ENCODE peak calls at places on chromosomes 13 and 19, in six cellular contexts. B is H9; S is CD8-positive, alpha-beta T cell; X is PC-3; A is cardiac fibroblast; K is AG09319. I is an unnamed sample.

GRCh38 chr13:94139393-94139995 is 340.0 kb downstream of the DCT start:
- DNase-seq in S (no peak), A (no peak), B (no peak), X (no peak), K (no peak), I (no peak)

GRCh38 chr19:42553292-42554045 is 25.2 kb upstream of the CEACAM1 start:
- DNase-seq in A (peak), K (peak), X (peak), S (no peak), B (peak), I (no peak)

GRCh38 chr19:49469828-49470614 is 4.0 kb upstream of the FLT3LG start:
- DNase-seq in K (no peak), B (peak), X (no peak), A (no peak), S (peak), I (no peak)

GRCh38 chr13:79997244-79997643 is 343.7 kb downstream of the SPRY2 start:
- DNase-seq in S (no peak), A (no peak), K (no peak), B (no peak), X (no peak), I (no peak)

GRCh38 chr13:42039457-42039945 is 8.9 kb upstream of the DGKH start:
- DNase-seq in B (no peak), A (no peak), S (no peak), X (peak), K (no peak), I (no peak)

GRCh38 chr19:932647-933552 is 7.1 kb downstream of the ARID3A start:
- DNase-seq in S (no peak), X (no peak), B (peak), A (peak), K (peak), I (peak)

GRCh38 chr19:51142119-51142518 is at the start of gene SIGLEC7:
- DNase-seq in S (no peak), B (no peak), A (no peak), K (no peak), X (no peak), I (no peak)

GRCh38 chr19:47049307-47049700 is 880 bp upstream of the TMEM160 start:
- DNase-seq in S (no peak), A (peak), B (no peak), K (no peak), X (peak), I (no peak)

GRCh38 chr19:14515501-14516047 is 2.6 kb downstream of the DNAJB1 start:
- DNase-seq in K (no peak), X (no peak), A (no peak), B (no peak), S (no peak), I (no peak)

GRCh38 chr19:5337126-5337525 is 3.5 kb downstream of the PTPRS start:
- DNase-seq in A (no peak), X (no peak), S (no peak), K (no peak), B (no peak), I (no peak)
- TF ChIP-seq CTCF in A (no peak), X (no peak), S (no peak), K (no peak), B (no peak), I (no peak)

GRCh38 chr13:28138756-28139470 is 568 bp downstream of the PAN3 start:
- DNase-seq in B (peak), X (peak), S (peak), K (peak), A (peak), I (peak)
- TF ChIP-seq CTCF in B (no peak), X (no peak), S (no peak), K (no peak), A (no peak), I (peak)

GRCh38 chr19:3061214-3062161 is 807 bp downstream of the TLE5 start:
- DNase-seq in K (no peak), B (no peak), A (peak), S (peak), X (no peak), I (no peak)
- TF ChIP-seq CTCF in K (peak), B (peak), A (peak), S (peak), X (peak), I (peak)

GRCh38 chr19:3752492-3752891 is 9.0 kb downstream of the APBA3 start:
- DNase-seq in K (no peak), S (no peak), B (no peak), X (no peak), A (no peak), I (no peak)
- TF ChIP-seq CTCF in K (no peak), S (no peak), B (no peak), X (no peak), A (no peak), I (no peak)

DNA sequence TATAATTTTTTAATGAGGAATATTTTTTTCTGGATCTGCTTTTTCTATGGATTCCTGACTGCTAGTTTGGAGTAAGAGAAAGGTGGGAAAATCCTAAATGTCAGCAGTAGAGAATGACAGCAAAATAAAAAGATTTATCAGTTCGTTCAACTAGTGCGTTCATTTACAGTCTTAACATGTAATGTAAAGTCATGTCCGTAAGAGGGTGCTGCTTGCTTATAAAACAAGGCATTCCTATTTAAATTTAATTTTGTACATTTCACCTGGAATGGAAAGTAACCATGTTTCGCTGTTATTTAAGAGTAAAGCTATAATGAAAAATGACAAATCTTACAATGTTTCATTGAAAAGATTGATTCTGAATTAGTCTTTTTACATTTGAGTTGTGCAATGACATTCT is 76.6 kb downstream of the ZMYM2 start:
- DNase-seq in X (peak), K (no peak), A (peak), B (no peak), S (no peak), I (no peak)
- TF ChIP-seq CTCF in X (peak), K (no peak), A (peak), B (no peak), S (no peak), I (no peak)

DNA sequence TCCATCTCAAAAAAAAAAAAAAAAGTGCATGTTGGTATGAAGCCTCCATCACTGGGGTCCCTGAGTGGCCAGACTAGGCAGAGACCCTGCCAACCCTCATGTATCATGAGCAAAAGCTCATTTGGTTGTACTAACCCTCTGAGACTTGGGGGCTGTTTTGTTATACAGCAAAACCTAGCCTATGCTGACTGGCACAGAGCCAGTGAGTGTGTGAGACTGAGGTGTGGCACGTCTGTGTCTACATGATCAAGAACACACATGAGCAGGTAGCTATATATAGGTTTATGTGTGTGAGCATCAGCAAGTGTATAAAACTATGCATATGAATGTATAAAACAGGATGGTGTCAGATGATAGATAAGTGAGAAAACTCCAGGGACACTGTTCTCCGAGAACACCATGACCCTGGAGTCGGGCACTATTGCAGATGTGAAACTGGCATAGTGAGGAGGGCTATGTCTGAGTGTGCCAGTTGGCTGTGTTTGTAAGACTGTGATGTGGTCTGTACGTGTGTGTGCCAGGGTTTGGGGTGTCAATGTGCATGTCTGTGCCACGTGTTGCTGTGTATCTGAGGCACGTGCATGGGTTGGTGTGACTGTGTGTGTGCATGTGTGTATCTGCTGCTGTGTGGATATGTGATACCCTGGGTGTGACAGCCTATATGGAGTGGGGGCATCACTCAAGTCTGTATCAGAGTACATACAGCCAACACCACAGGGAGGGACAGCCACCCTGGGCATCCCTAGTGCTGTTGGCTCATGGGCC is 44.5 kb downstream of the OLFM2 start:
- DNase-seq in X (no peak), S (no peak), K (no peak), B (no peak), A (no peak), I (no peak)
- TF ChIP-seq CTCF in X (no peak), S (no peak), K (no peak), B (no peak), A (no peak), I (no peak)

I was measured in WERI-Rb-1.